ENCODE peak calls at places on chromosomes 13 and 19, in six cellular contexts. A is AG10803; F is activated CD4-positive, CD25-positive, alpha-beta regulatory T cell treated with anti-CD3 and anti-CD28 coated beads, Interleukin-2, amount 50 U/mL, for 16 hours; B is KBM-7; I is EH; M is NCI-H1930. X is an unnamed sample.
A peak's percentile ranks its signal among the peaks of the same experiment; 100 is the strongest.

GRCh38 chr13:94169783-94170513 is 309.5 kb downstream of the DCT start:
- DNase-seq in B (no peak), F (no peak), M (no peak), I (no peak), A (peak; percentile 46), X (no peak)

GRCh38 chr19:13447978-13448377 is 58.3 kb downstream of the CACNA1A start:
- DNase-seq in B (no peak), M (no peak), A (no peak), I (no peak), F (no peak), X (no peak)

GRCh38 chr19:34678085-34678412 is 571 bp downstream of the ZNF302 start:
- DNase-seq in I (no peak), F (no peak), B (no peak), A (no peak), M (no peak), X (no peak)

GRCh38 chr19:42601811-42602443 is 7.2 kb upstream of the CEACAM8 start:
- DNase-seq in F (no peak), M (no peak), I (peak; percentile 61), B (peak; percentile 32), A (peak; percentile 17), X (no peak)

GRCh38 chr19:58545286-58546068 is 1.6 kb downstream of the TRIM28 start:
- DNase-seq in B (no peak), A (no peak), I (peak; percentile 12), M (no peak), F (no peak), X (no peak)

GRCh38 chr13:114104626-114105350 is 27.6 kb downstream of the RASA3 start:
- DNase-seq in F (no peak), I (no peak), A (no peak), B (no peak), M (no peak), X (no peak)

GRCh38 chr19:17607936-17608335 is 52.5 kb downstream of the COLGALT1 start:
- DNase-seq in I (no peak), M (no peak), F (no peak), A (no peak), B (no peak), X (no peak)

GRCh38 chr13:59750860-59751259 is 412.9 kb downstream of the DIAPH3 start:
- DNase-seq in I (peak; percentile 80), M (peak; percentile 10), A (peak; percentile 89), B (no peak), F (no peak), X (no peak)

GRCh38 chr13:35961461-35962220 is 169.5 kb downstream of the DCLK1 start:
- DNase-seq in I (no peak), B (no peak), M (no peak), A (peak; percentile 21), F (no peak), X (no peak)

GRCh38 chr13:44309771-44310767 is 63.6 kb upstream of the SERP2 start:
- DNase-seq in B (no peak), F (no peak), I (no peak), M (no peak), A (no peak), X (no peak)

GRCh38 chr13:45132384-45133064 is 12.2 kb downstream of the GTF2F2 start:
- DNase-seq in F (no peak), B (peak; percentile 16), M (no peak), A (no peak), I (no peak), X (peak; percentile 55)

GRCh38 chr13:67106502-67107057 is 123.6 kb downstream of the PCDH9 start:
- DNase-seq in A (no peak), I (no peak), F (no peak), B (no peak), M (no peak), X (no peak)

GRCh38 chr19:50427997-50428425 is 4.7 kb upstream of the MYBPC2 start:
- DNase-seq in A (peak; percentile 69), M (peak; percentile 36), B (no peak), I (peak; percentile 60), F (no peak), X (no peak)

GRCh38 chr19:35013820-35014754 is 14.0 kb downstream of the GRAMD1A start:
- DNase-seq in M (no peak), F (peak; percentile 43), I (no peak), A (no peak), B (peak; percentile 47), X (no peak)

GRCh38 chr19:49492573-49493411 is 3.4 kb upstream of the RPS11 start:
- DNase-seq in I (no peak), B (peak; percentile 66), F (no peak), A (no peak), M (no peak), X (no peak)

GRCh38 chr13:19910336-19911072 is 47.1 kb upstream of the ZMYM5 start:
- DNase-seq in M (no peak), A (peak; percentile 1), I (peak; percentile 33), F (no peak), B (no peak), X (no peak)

GRCh38 chr13:99275093-99275469 is 16.9 kb upstream of the GPR18 start:
- DNase-seq in F (no peak), B (no peak), M (no peak), A (peak; percentile 80), I (peak; percentile 66), X (no peak)

GRCh38 chr19:8224394-8225145 is 15.4 kb downstream of the CERS4 start:
- DNase-seq in A (no peak), B (no peak), M (no peak), F (no peak), I (no peak), X (no peak)

GRCh38 chr19:1929051-1929742 is 11.8 kb upstream of the CSNK1G2 start:
- DNase-seq in A (peak; percentile 60), F (peak; percentile 60), M (peak; percentile 66), I (peak; percentile 74), B (peak; percentile 83), X (peak; percentile 38)

GRCh38 chr19:14433454-14434156 is 499 bp downstream of the PKN1 start:
- DNase-seq in B (peak; percentile 30), M (no peak), A (no peak), F (no peak), I (no peak), X (no peak)

GRCh38 chr13:111846396-111847174 is 220.4 kb upstream of the SOX1 start:
- DNase-seq in A (no peak), M (peak; percentile 48), F (no peak), B (no peak), I (no peak), X (no peak)

GRCh38 chr19:41860419-41861097 is 503 bp downstream of the RPS19 start:
- DNase-seq in I (peak; percentile 26), B (peak; percentile 33), A (peak; percentile 41), M (no peak), F (no peak), X (no peak)

GRCh38 chr19:2394669-2395292 is 32.6 kb downstream of the TIMM13 start:
- DNase-seq in A (no peak), M (no peak), I (no peak), B (no peak), F (no peak), X (peak; percentile 48)

GRCh38 chr19:10855879-10856522 is 7.8 kb downstream of the C19orf38 start:
- DNase-seq in A (no peak), I (peak; percentile 30), F (no peak), M (no peak), B (peak; percentile 48), X (no peak)

GRCh38 chr13:99656843-99657506 is 155.7 kb downstream of the TM9SF2 start:
- DNase-seq in F (peak; percentile 18), I (no peak), M (peak; percentile 26), B (peak; percentile 8), A (no peak), X (no peak)

GRCh38 chr19:2554856-2555255 is 78.9 kb downstream of the GADD45B start:
- DNase-seq in B (no peak), F (no peak), M (no peak), A (peak; percentile 45), I (peak; percentile 80), X (no peak)

GRCh38 chr13:100154835-100155463 is 66.1 kb downstream of the PCCA start:
- DNase-seq in A (no peak), F (no peak), B (no peak), M (no peak), I (no peak), X (no peak)

GRCh38 chr13:95481051-95481775 is 71.3 kb upstream of the CLDN10 start:
- DNase-seq in I (peak; percentile 8), A (no peak), M (no peak), F (no peak), B (no peak), X (no peak)